ENCODE peak calls at places on chromosome 6, in ten cellular contexts. U is MM.1S; H is activated CD4-positive, alpha-beta memory T cell treated with anti-CD3 and anti-CD28 coated beads, Interleukin-2, amount 10 ng/mL, durations not matched to agents 7 days and 5 days; X is H4; O is left colon; F is B cell; R is astrocyte; J is activated CD8-positive, alpha-beta memory T cell treated with anti-CD3 and anti-CD28 coated beads, Interleukin-2, amount 50 U/mL, for 4 hours; D is tibial artery; E is NCI-H774. N is an unnamed sample.

GRCh38 chr6:159691963-159692287 is 1.1 kb downstream of the SOD2 start:
- DNase-seq in U (no peak), H (no peak), X (no peak), O (no peak), F (peak; percentile 11), R (no peak), J (no peak), D (no peak), E (no peak), N (no peak)

GRCh38 chr6:45928721-45929305 is 86.8 kb downstream of the CLIC5 start:
- DNase-seq in U (no peak), H (no peak), X (no peak), O (no peak), F (no peak), R (no peak), J (no peak), D (no peak), E (no peak), N (no peak)

GRCh38 chr6:83708546-83708969 is 343 bp downstream of the SNAP91 start:
- DNase-seq in U (no peak), H (no peak), X (no peak), O (no peak), F (no peak), R (peak; percentile 6), J (no peak), D (no peak), E (no peak), N (no peak)

GRCh38 chr6:50913105-50913770 is 94.6 kb downstream of the TFAP2B start:
- DNase-seq in U (no peak), H (no peak), X (no peak), O (no peak), F (no peak), R (no peak), J (no peak), D (no peak), E (no peak), N (peak; percentile 46)

GRCh38 chr6:40583694-40584093 is 3.5 kb downstream of the LRFN2 start:
- DNase-seq in U (no peak), H (no peak), X (no peak), O (no peak), F (no peak), R (no peak), J (no peak), D (no peak), E (no peak), N (no peak)

GRCh38 chr6:78629154-78629721 is 238.1 kb upstream of the IRAK1BP1 start:
- DNase-seq in U (no peak), H (no peak), X (no peak), O (no peak), F (no peak), R (no peak), J (no peak), D (no peak), E (no peak), N (peak; percentile 42)

GRCh38 chr6:97085772-97086171 is 161.2 kb downstream of the KLHL32 start:
- DNase-seq in U (no peak), H (no peak), X (no peak), O (no peak), F (no peak), R (peak; percentile 4), J (no peak), D (no peak), E (no peak), N (no peak)

GRCh38 chr6:116447496-116448011 is 13.6 kb upstream of the CALHM6 start:
- DNase-seq in U (peak; percentile 22), H (no peak), X (peak; percentile 86), O (no peak), F (no peak), R (peak; percentile 99), J (no peak), D (peak; percentile 52), E (no peak), N (no peak)

GRCh38 chr6:13119549-13119948 is 208.8 kb downstream of the TBC1D7 start:
- DNase-seq in U (no peak), H (no peak), X (no peak), O (no peak), F (no peak), R (no peak), J (no peak), D (no peak), E (no peak), N (no peak)

GRCh38 chr6:148311849-148312669 is 30.6 kb upstream of the SASH1 start:
- DNase-seq in U (no peak), H (no peak), X (no peak), O (no peak), F (no peak), R (peak; percentile 36), J (no peak), D (no peak), E (no peak), N (no peak)

GRCh38 chr6:116388924-116389323 is 18.2 kb downstream of the DSE start:
- DNase-seq in U (no peak), H (no peak), X (no peak), O (no peak), F (no peak), R (no peak), J (no peak), D (no peak), E (no peak), N (no peak)

GRCh38 chr6:152635949-152636674 is 1.1 kb downstream of the SYNE1 start:
- DNase-seq in U (no peak), H (no peak), X (no peak), O (no peak), F (no peak), R (peak; percentile 15), J (no peak), D (no peak), E (no peak), N (no peak)

GRCh38 chr6:21599074-21599639 is 5.6 kb downstream of the SOX4 start:
- DNase-seq in U (no peak), H (no peak), X (no peak), O (no peak), F (no peak), R (no peak), J (no peak), D (no peak), E (no peak), N (no peak)

GRCh38 chr6:80174931-80175572 is 68.6 kb downstream of the BCKDHB start:
- DNase-seq in U (no peak), H (no peak), X (peak; percentile 49), O (no peak), F (no peak), R (peak; percentile 70), J (no peak), D (no peak), E (no peak), N (no peak)

GRCh38 chr6:24935753-24936152 is at the start of gene RIPOR2:
- DNase-seq in U (no peak), H (peak; percentile 85), X (no peak), O (no peak), F (peak; percentile 82), R (no peak), J (peak; percentile 62), D (no peak), E (no peak), N (peak; percentile 83)

GRCh38 chr6:27280540-27281000 is 31.5 kb downstream of the POM121L2 start:
- DNase-seq in U (no peak), H (no peak), X (no peak), O (no peak), F (no peak), R (no peak), J (no peak), D (no peak), E (no peak), N (no peak)

GRCh38 chr6:44150317-44150917 is 8.2 kb upstream of the CAPN11 start:
- DNase-seq in U (no peak), H (no peak), X (no peak), O (no peak), F (no peak), R (no peak), J (no peak), D (no peak), E (no peak), N (no peak)

GRCh38 chr6:12916001-12916400 is 199.4 kb downstream of the PHACTR1 start:
- DNase-seq in U (no peak), H (no peak), X (no peak), O (no peak), F (no peak), R (no peak), J (no peak), D (no peak), E (no peak), N (no peak)

GRCh38 chr6:129936329-129937165 is 75.4 kb upstream of the TMEM244 start:
- DNase-seq in U (peak; percentile 40), H (peak; percentile 37), X (peak; percentile 59), O (no peak), F (peak; percentile 65), R (peak; percentile 35), J (peak; percentile 43), D (peak; percentile 38), E (peak; percentile 26), N (no peak)

GRCh38 chr6:87293526-87293925 is 28.9 kb upstream of the SMIM8 start:
- DNase-seq in U (no peak), H (no peak), X (no peak), O (no peak), F (no peak), R (no peak), J (no peak), D (no peak), E (no peak), N (no peak)

GRCh38 chr6:124949706-124950105 is 12.5 kb upstream of the RNF217 start:
- DNase-seq in U (no peak), H (no peak), X (no peak), O (no peak), F (no peak), R (no peak), J (no peak), D (no peak), E (no peak), N (no peak)

GRCh38 chr6:150267686-150268561 is 100.9 kb upstream of the IYD start:
- DNase-seq in U (no peak), H (no peak), X (no peak), O (no peak), F (no peak), R (peak; percentile 88), J (no peak), D (peak; percentile 31), E (no peak), N (no peak)

GRCh38 chr6:143634486-143634885 is 43.3 kb upstream of the PHACTR2 start:
- DNase-seq in U (peak; percentile 56), H (no peak), X (no peak), O (no peak), F (no peak), R (peak; percentile 24), J (no peak), D (no peak), E (no peak), N (no peak)

GRCh38 chr6:150153905-150154492 is 11.2 kb downstream of the PPP1R14C start:
- DNase-seq in U (no peak), H (no peak), X (no peak), O (no peak), F (no peak), R (peak; percentile 63), J (no peak), D (no peak), E (no peak), N (no peak)

GRCh38 chr6:169109821-169110220 is 143.8 kb downstream of the THBS2 start:
- DNase-seq in U (no peak), H (no peak), X (no peak), O (no peak), F (no peak), R (no peak), J (no peak), D (no peak), E (no peak), N (no peak)

GRCh38 chr6:124879110-124879991 is 82.9 kb upstream of the RNF217 start:
- DNase-seq in U (no peak), H (no peak), X (no peak), O (no peak), F (no peak), R (no peak), J (no peak), D (no peak), E (no peak), N (no peak)

GRCh38 chr6:109121411-109121810 is 26.1 kb downstream of the CEP57L1 start:
- DNase-seq in U (no peak), H (no peak), X (no peak), O (no peak), F (no peak), R (peak; percentile 34), J (no peak), D (no peak), E (no peak), N (no peak)

GRCh38 chr6:56686429-56686828 is 43.7 kb upstream of the DST start:
- DNase-seq in U (no peak), H (no peak), X (no peak), O (no peak), F (no peak), R (no peak), J (no peak), D (no peak), E (no peak), N (no peak)